ENCODE peak calls at places on chromosomes 13 and 19, in four cellular contexts. K, O, X and I are unnamed samples. For H3K9me3, the result is how much of the 10 kb centered on the place peaks cover.

GRCh38 chr13:81760316-81760715 is 1419.4 kb upstream of the SPRY2 start:
- DNase-seq in K (no peak), O (no peak), X (no peak), I (no peak)

GRCh38 chr19:40424637-40425449 is 949 bp downstream of the SERTAD1 start:
- DNase-seq in K (peak), O (peak), X (no peak), I (no peak)

GRCh38 chr13:52751196-52751595 is 11.6 kb upstream of the CNMD start:
- DNase-seq in K (no peak), O (no peak), X (no peak), I (no peak)

GRCh38 chr19:40266111-40266510 is 19.0 kb downstream of the AKT2 start:
- DNase-seq in K (no peak), O (no peak), X (no peak), I (no peak)

GRCh38 chr13:33445024-33445423 is 159.5 kb upstream of the STARD13 start:
- DNase-seq in K (no peak), O (no peak), X (no peak), I (no peak)

GRCh38 chr13:74930402-74931165 is 551.4 kb downstream of the TBC1D4 start:
- DNase-seq in K (no peak), O (peak), X (no peak), I (no peak)

GRCh38 chr13:106232680-106233079 is 302.8 kb downstream of the EFNB2 start:
- DNase-seq in K (no peak), O (no peak), X (no peak), I (no peak)

GRCh38 chr13:73939071-73939380 is 195.2 kb downstream of the KLF12 start:
- DNase-seq in K (no peak), O (no peak), X (no peak), I (no peak)

GRCh38 chr19:11539495-11540365 is 1.1 kb downstream of the CNN1 start:
- DNase-seq in K (no peak), O (peak), X (no peak), I (no peak)

GRCh38 chr19:3068071-3068470 is 5.8 kb upstream of the TLE5 start:
- DNase-seq in K (no peak), O (no peak), X (no peak), I (no peak)

GRCh38 chr19:48135411-48135810 is 24.8 kb upstream of the PLA2G4C start:
- DNase-seq in K (no peak), O (peak), X (no peak), I (no peak)

GRCh38 chr13:95100525-95101121 is 200.6 kb downstream of the ABCC4 start:
- DNase-seq in K (no peak), O (peak), X (no peak), I (no peak)

GRCh38 chr19:51687791-51688664 is 5.1 kb upstream of the SPACA6 start:
- DNase-seq in K (no peak), O (peak), X (no peak), I (no peak)
- H3K4me3 ChIP-seq in K (no peak), O (peak), X (no peak), I (no peak)

GRCh38 chr19:52880895-52881389 is 16.5 kb downstream of the ZNF320 start:
- DNase-seq in K (no peak), O (no peak), X (no peak), I (no peak)
- H3K9me3 ChIP-seq in K (under half), O (under half), X (under half), I (under half)

DNA sequence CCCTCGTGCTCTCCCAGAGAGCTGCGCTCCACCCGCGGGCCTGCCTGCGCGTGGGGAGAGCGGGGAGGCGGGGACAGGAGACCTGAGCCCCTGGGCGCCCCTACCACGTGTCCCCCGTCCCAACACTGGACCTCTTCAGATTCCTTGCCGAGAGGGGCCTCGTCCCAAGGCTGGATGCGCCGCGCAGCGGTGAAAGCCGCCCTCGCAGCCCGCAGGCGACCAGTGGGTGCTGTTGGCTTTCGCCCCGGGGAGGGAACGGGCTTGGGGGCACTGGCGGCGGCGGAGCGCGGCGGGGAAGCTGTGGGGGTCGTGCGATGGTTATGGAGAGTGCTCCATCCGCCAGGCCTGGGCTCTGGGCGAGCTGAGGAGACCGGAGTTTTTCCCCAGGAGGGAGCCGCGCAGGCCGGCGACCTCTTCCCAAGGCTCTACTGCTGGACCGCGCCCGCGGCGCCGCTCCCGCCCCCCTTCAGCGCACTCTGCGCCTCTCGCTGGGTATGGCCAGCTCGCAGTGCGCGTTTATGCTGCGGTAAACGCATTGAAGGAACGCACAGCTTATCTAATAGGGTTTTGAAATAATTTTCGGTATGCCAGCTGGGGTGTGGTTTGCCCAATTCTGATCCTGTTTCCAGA is 17.2 kb upstream of the RNF17 start:
- DNase-seq in K (no peak), O (peak), X (no peak), I (no peak)
- H3K4me3 ChIP-seq in K (no peak), O (peak), X (no peak), I (no peak)

GRCh38 chr19:34577056-34577455 is 95.5 kb downstream of the WTIP start:
- DNase-seq in K (no peak), O (no peak), X (no peak), I (no peak)

GRCh38 chr19:34575206-34575605 is 93.6 kb downstream of the WTIP start:
- DNase-seq in K (no peak), O (no peak), X (no peak), I (no peak)

GRCh38 chr19:34576292-34576691 is 94.7 kb downstream of the WTIP start:
- DNase-seq in K (no peak), O (no peak), X (no peak), I (no peak)

GRCh38 chr19:34574704-34575103 is 93.1 kb downstream of the WTIP start:
- DNase-seq in K (no peak), O (no peak), X (no peak), I (no peak)

GRCh38 chr19:34573226-34573864 is 91.8 kb downstream of the WTIP start:
- DNase-seq in K (no peak), O (no peak), X (no peak), I (no peak)
- H3K9me3 ChIP-seq in K (under half), O (under half), X (under half), I (under half)

GRCh38 chr13:42885325-42885724 is 103.9 kb downstream of the FAM216B start:
- DNase-seq in K (no peak), O (no peak), X (no peak), I (no peak)
- H3K4me3 ChIP-seq in K (no peak), O (no peak), X (no peak), I (no peak)

GRCh38 chr19:36528921-36529518 is 949 bp upstream of the ZNF260 start:
- DNase-seq in K (peak), O (peak), X (no peak), I (no peak)
- H3K9me3 ChIP-seq in K (under half), O (under half), X (under half), I (under half)